ENCODE peak calls at places on chromosomes 12 and 14, in ten cellular contexts. D is hepatocyte; R is left ventricle myocardium inferior; L is IMR-90; E is sigmoid colon; F is spleen; J is effector memory CD4-positive, alpha-beta T cell; M is right atrium auricular region; I is pancreas; W is CD8-positive, alpha-beta T cell. Q is an unnamed sample.

GRCh38 chr14:105517096-105517495 is 9.3 kb upstream of the TMEM121 start:
- DNase-seq in R (no peak), I (no peak), D (no peak), L (no peak), M (no peak), E (no peak), F (no peak), W (no peak), J (no peak), Q (peak; percentile 5)

GRCh38 chr12:12975322-12976077 is 23.5 kb upstream of the GPRC5D start:
- DNase-seq in D (no peak), E (no peak), W (no peak), L (peak; percentile 59), M (no peak), R (no peak), J (no peak), F (no peak), I (no peak), Q (no peak)

GRCh38 chr14:49977126-49977841 is 84.4 kb downstream of the ARF6 start:
- DNase-seq in R (no peak), J (no peak), F (no peak), D (no peak), L (no peak), E (no peak), I (no peak), M (no peak), W (peak; percentile 32), Q (no peak)

GRCh38 chr12:96193725-96194571 is at the start of gene ELK3:
- DNase-seq in D (peak; percentile 79), E (peak; percentile 84), W (peak; percentile 58), J (peak; percentile 56), I (peak; percentile 57), R (peak; percentile 72), L (peak; percentile 72), M (peak; percentile 75), F (peak; percentile 93), Q (peak; percentile 78)

GRCh38 chr12:40569626-40570179 is 122.5 kb upstream of the CNTN1 start:
- DNase-seq in D (no peak), I (no peak), L (peak; percentile 2), R (no peak), M (no peak), J (no peak), E (no peak), F (no peak), W (no peak), Q (no peak)

GRCh38 chr14:67527756-67528155 is 5.3 kb upstream of the PLEKHH1 start:
- DNase-seq in I (no peak), J (no peak), F (no peak), R (no peak), E (no peak), L (no peak), D (no peak), M (no peak), W (no peak), Q (no peak)

GRCh38 chr12:25249951-25250738 is 584 bp downstream of the KRAS start:
- DNase-seq in E (peak; percentile 79), I (peak; percentile 51), L (peak; percentile 20), M (no peak), D (peak; percentile 68), F (peak; percentile 95), J (peak; percentile 45), R (peak; percentile 62), W (peak; percentile 42), Q (peak; percentile 86)

GRCh38 chr12:73307260-73307659 is 1035.1 kb downstream of the TRHDE start:
- DNase-seq in W (no peak), M (no peak), J (no peak), L (no peak), D (no peak), F (no peak), E (no peak), R (no peak), I (no peak), Q (no peak)

GRCh38 chr14:96268426-96269358 is 12.7 kb downstream of the BDKRB1 start:
- DNase-seq in M (peak; percentile 71), F (no peak), I (peak; percentile 70), J (no peak), L (peak; percentile 99), E (peak; percentile 92), W (no peak), D (peak; percentile 81), R (no peak), Q (no peak)

GRCh38 chr14:102777711-102778615 is 714 bp downstream of the TRAF3 start:
- DNase-seq in L (peak; percentile 47), M (no peak), E (no peak), W (peak; percentile 38), J (no peak), D (peak; percentile 37), I (peak; percentile 29), F (peak; percentile 88), R (peak; percentile 28), Q (peak; percentile 71)

GRCh38 chr14:24692382-24693352 is 58.7 kb upstream of the GZMB start:
- DNase-seq in M (no peak), W (peak; percentile 50), R (no peak), J (peak; percentile 36), I (no peak), D (no peak), F (no peak), L (no peak), E (no peak), Q (no peak)

GRCh38 chr12:126084480-126084879 is 1019.2 kb downstream of the AACS start:
- DNase-seq in E (no peak), R (no peak), I (no peak), F (no peak), D (no peak), M (no peak), W (no peak), J (no peak), L (no peak), Q (no peak)

GRCh38 chr12:126086242-126086641 is 1021.0 kb downstream of the AACS start:
- DNase-seq in L (no peak), D (no peak), J (no peak), M (no peak), F (no peak), R (no peak), W (no peak), E (no peak), I (no peak), Q (no peak)

GRCh38 chr12:126083931-126084330 is 1018.7 kb downstream of the AACS start:
- DNase-seq in M (no peak), W (no peak), R (no peak), I (peak; percentile 43), F (no peak), L (no peak), J (no peak), D (no peak), E (no peak), Q (no peak)

DNA sequence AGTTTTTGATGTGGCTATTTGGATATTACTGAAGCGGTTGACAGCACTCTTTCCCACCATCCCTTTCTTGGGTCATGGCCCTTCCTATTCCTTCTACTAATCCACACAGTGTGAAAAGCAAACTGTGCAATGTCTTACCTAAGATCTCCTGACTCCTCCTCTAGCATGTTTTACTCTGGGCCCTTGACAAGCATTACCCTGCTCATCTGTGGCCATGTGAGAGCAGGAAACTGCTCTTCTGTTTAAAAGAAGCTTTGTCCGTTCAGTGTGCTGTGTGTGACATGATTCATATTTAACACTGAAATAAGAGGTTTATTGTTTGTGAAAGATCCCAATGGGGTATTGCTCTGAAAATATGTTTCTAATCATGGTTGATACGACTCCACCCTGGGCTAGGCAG is 1022.5 kb downstream of the AACS start:
- DNase-seq in L (no peak), J (no peak), D (no peak), R (no peak), W (no peak), F (no peak), I (no peak), E (no peak), M (no peak), Q (no peak)
- H3K4me1 ChIP-seq in L (no peaks in the 10 kb centered on the region), J (no peaks in the 10 kb centered on the region), D (no peaks in the 10 kb centered on the region), R (no peaks in the 10 kb centered on the region), W (no peaks in the 10 kb centered on the region), F (no peaks in the 10 kb centered on the region), I (peaks cover 3% of the 10 kb centered on the region), E (no peaks in the 10 kb centered on the region), M (no peaks in the 10 kb centered on the region), Q (no peaks in the 10 kb centered on the region)

GRCh38 chr12:47226199-47226598 is 146.4 kb upstream of the AMIGO2 start:
- DNase-seq in M (no peak), F (no peak), D (no peak), R (no peak), W (no peak), I (no peak), E (no peak), L (no peak), J (no peak), Q (no peak)

GRCh38 chr12:47223848-47224213 is 144.1 kb upstream of the AMIGO2 start:
- DNase-seq in J (no peak), W (no peak), E (no peak), F (no peak), R (peak; percentile 38), D (peak; percentile 64), L (peak; percentile 22), M (no peak), I (peak; percentile 42), Q (no peak)

GRCh38 chr12:47225356-47225755 is 145.6 kb upstream of the AMIGO2 start:
- DNase-seq in I (no peak), L (no peak), W (no peak), M (no peak), D (no peak), F (no peak), R (no peak), J (no peak), E (no peak), Q (no peak)

GRCh38 chr12:47222960-47223847 is 143.4 kb upstream of the AMIGO2 start:
- DNase-seq in J (no peak), E (no peak), M (no peak), F (no peak), I (no peak), D (peak; percentile 18), W (no peak), R (no peak), L (no peak), Q (no peak)

GRCh38 chr12:47224563-47225133 is 144.9 kb upstream of the AMIGO2 start:
- DNase-seq in E (no peak), J (no peak), D (no peak), L (no peak), W (no peak), I (no peak), M (no peak), F (no peak), R (no peak), Q (no peak)
- H3K4me3 ChIP-seq in E (no peak overlapping the region), J (no peak overlapping the region), D (no peak overlapping the region), L (no peak overlapping the region), W (no peak overlapping the region), I (no peak overlapping the region), M (no peak overlapping the region), F (no peak overlapping the region), R (no peak overlapping the region), Q (no peak overlapping the region)

GRCh38 chr14:22558221-22558913 is 30.7 kb downstream of the DAD1 start:
- DNase-seq in L (no peak), D (no peak), J (no peak), F (peak; percentile 86), I (no peak), M (no peak), R (no peak), E (no peak), W (peak; percentile 67), Q (no peak)
- H3K4me1 ChIP-seq in L (peaks cover 13% of the 10 kb centered on the region), D (peaks cover 39% of the 10 kb centered on the region), J (peaks cover 92% of the 10 kb centered on the region), F (peaks cover 95% of the 10 kb centered on the region), I (peaks cover 58% of the 10 kb centered on the region), M (no peaks in the 10 kb centered on the region), R (peaks cover 44% of the 10 kb centered on the region), E (peaks cover 34% of the 10 kb centered on the region), W (peaks cover 86% of the 10 kb centered on the region), Q (peaks cover 68% of the 10 kb centered on the region)

DNA sequence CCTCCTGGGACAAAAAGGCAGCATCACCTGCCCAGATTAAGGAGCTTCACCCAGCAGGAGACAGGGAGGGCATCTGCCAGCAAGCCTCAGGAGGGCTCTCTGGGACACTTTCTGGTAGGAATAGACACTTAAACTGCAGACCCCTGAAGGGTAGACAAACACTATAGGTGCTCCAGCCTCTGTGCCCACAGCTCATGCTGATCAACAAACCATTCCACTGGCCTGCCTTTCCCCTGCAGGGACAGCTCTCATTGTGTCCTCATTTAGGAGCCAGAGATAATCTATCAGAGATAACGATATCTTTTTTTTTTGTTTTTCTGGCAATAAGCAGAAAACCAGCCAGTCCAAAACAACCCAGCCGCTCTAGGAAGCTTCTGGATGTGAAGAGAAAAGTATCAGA is 251.8 kb upstream of the CCDC196 start:
- DNase-seq in F (no peak), W (no peak), J (no peak), E (no peak), D (no peak), M (no peak), L (no peak), I (no peak), R (no peak), Q (no peak)
- H3K4me3 ChIP-seq in F (no peak overlapping the region), W (no peak overlapping the region), J (no peak overlapping the region), E (no peak overlapping the region), D (no peak overlapping the region), M (no peak overlapping the region), L (no peak overlapping the region), I (no peak overlapping the region), R (no peak overlapping the region), Q (no peak overlapping the region)